ENCODE peak calls at places on chromosomes 2 and 18, in four cellular contexts. One of them, this sample, is unnamed.

GRCh38 chr18:3441290-3441689 is 8.7 kb upstream of the TGIF1 start:
- DNase-seq in DMS153: no peak
- DNase-seq in Daoy: peak
- DNase-seq in AML-193: no peak
- DNase-seq in this sample: peak

GRCh38 chr2:11630855-11631254 is 39.1 kb downstream of the NTSR2 start:
- DNase-seq in DMS153: no peak
- DNase-seq in Daoy: no peak
- DNase-seq in AML-193: no peak
- DNase-seq in this sample: no peak

GRCh38 chr2:53379547-53379946 is 388.1 kb upstream of the CHAC2 start:
- DNase-seq in DMS153: no peak
- DNase-seq in Daoy: no peak
- DNase-seq in AML-193: no peak
- DNase-seq in this sample: no peak

GRCh38 chr2:18749912-18750526 is 160.7 kb upstream of the NT5C1B start:
- DNase-seq in DMS153: peak
- DNase-seq in Daoy: peak
- DNase-seq in AML-193: peak
- DNase-seq in this sample: peak

GRCh38 chr2:237431372-237431771 is 17.4 kb upstream of the COL6A3 start:
- DNase-seq in DMS153: no peak
- DNase-seq in Daoy: peak
- DNase-seq in AML-193: no peak
- DNase-seq in this sample: peak

GRCh38 chr2:164388511-164388910 is 232.8 kb downstream of the GRB14 start:
- DNase-seq in DMS153: peak
- DNase-seq in Daoy: peak
- DNase-seq in AML-193: no peak
- DNase-seq in this sample: peak

GRCh38 chr2:9565436-9566153 is 10.0 kb upstream of the ADAM17 start:
- DNase-seq in DMS153: no peak
- DNase-seq in Daoy: peak
- DNase-seq in AML-193: no peak
- DNase-seq in this sample: peak

GRCh38 chr18:48632676-48633257 is 93.9 kb downstream of the CTIF start:
- DNase-seq in DMS153: no peak
- DNase-seq in Daoy: no peak
- DNase-seq in AML-193: no peak
- DNase-seq in this sample: no peak

GRCh38 chr2:73263540-73264331 is 20.5 kb downstream of the FBXO41 start:
- DNase-seq in DMS153: no peak
- DNase-seq in Daoy: no peak
- DNase-seq in AML-193: no peak
- DNase-seq in this sample: no peak

GRCh38 chr18:7722955-7723354 is 155.8 kb downstream of the PTPRM start:
- DNase-seq in DMS153: no peak
- DNase-seq in Daoy: no peak
- DNase-seq in AML-193: no peak
- DNase-seq in this sample: no peak

GRCh38 chr2:156695595-156695994 is 259.4 kb downstream of the GPD2 start:
- DNase-seq in DMS153: no peak
- DNase-seq in Daoy: no peak
- DNase-seq in AML-193: no peak
- DNase-seq in this sample: no peak

GRCh38 chr2:8790739-8791162 is 46.7 kb downstream of the KIDINS220 start:
- DNase-seq in DMS153: no peak
- DNase-seq in Daoy: no peak
- DNase-seq in AML-193: no peak
- DNase-seq in this sample: no peak

GRCh38 chr2:144498215-144498614 is 21.7 kb downstream of the ZEB2 start:
- DNase-seq in DMS153: no peak
- DNase-seq in Daoy: no peak
- DNase-seq in AML-193: no peak
- DNase-seq in this sample: no peak

GRCh38 chr18:21241224-21242131 is 554 bp upstream of the GREB1L start:
- DNase-seq in DMS153: no peak
- DNase-seq in Daoy: no peak
- DNase-seq in AML-193: no peak
- DNase-seq in this sample: no peak

GRCh38 chr2:64750817-64751285 is 97.1 kb upstream of the SERTAD2 start:
- DNase-seq in DMS153: peak
- DNase-seq in Daoy: peak
- DNase-seq in AML-193: peak
- DNase-seq in this sample: peak

GRCh38 chr2:19171409-19171808 is 187.0 kb downstream of the OSR1 start:
- DNase-seq in DMS153: no peak
- DNase-seq in Daoy: no peak
- DNase-seq in AML-193: no peak
- DNase-seq in this sample: no peak

GRCh38 chr2:238069021-238069709 is 8.4 kb downstream of the SCLY start:
- DNase-seq in DMS153: no peak
- DNase-seq in Daoy: no peak
- DNase-seq in AML-193: no peak
- DNase-seq in this sample: no peak

GRCh38 chr2:120454993-120455789 is 109.3 kb downstream of the INHBB start:
- DNase-seq in DMS153: no peak
- DNase-seq in Daoy: no peak
- DNase-seq in AML-193: no peak
- DNase-seq in this sample: no peak

GRCh38 chr2:180652794-180653193 is 327.6 kb upstream of the UBE2E3 start:
- DNase-seq in DMS153: no peak
- DNase-seq in Daoy: no peak
- DNase-seq in AML-193: peak
- DNase-seq in this sample: no peak